ENCODE peak calls at places on chromosomes 7 and 10, in four cellular contexts. One of them, this sample, is unnamed.

GRCh38 chr10:115830260-115830970 is 442.6 kb downstream of the GFRA1 start:
- DNase-seq in ovary: no peak
- DNase-seq in breast epithelium: no peak
- DNase-seq in AG09319: no peak
- DNase-seq in this sample: no peak

GRCh38 chr10:52146766-52147165 is 167.3 kb upstream of the DKK1 start:
- DNase-seq in ovary: no peak
- DNase-seq in breast epithelium: no peak
- DNase-seq in AG09319: peak
- DNase-seq in this sample: no peak

GRCh38 chr7:44914992-44915607 is 29.8 kb upstream of the PURB start:
- DNase-seq in ovary: no peak
- DNase-seq in breast epithelium: no peak
- DNase-seq in AG09319: no peak
- DNase-seq in this sample: peak

GRCh38 chr10:14449293-14449815 is 118.6 kb upstream of the FRMD4A start:
- DNase-seq in ovary: no peak
- DNase-seq in breast epithelium: no peak
- DNase-seq in AG09319: no peak
- DNase-seq in this sample: no peak

GRCh38 chr10:69101451-69102095 is 13.7 kb downstream of the SRGN start:
- DNase-seq in ovary: no peak
- DNase-seq in breast epithelium: no peak
- DNase-seq in AG09319: no peak
- DNase-seq in this sample: no peak

GRCh38 chr10:35735412-35735811 is 93.3 kb upstream of the FZD8 start:
- DNase-seq in ovary: no peak
- DNase-seq in breast epithelium: no peak
- DNase-seq in AG09319: peak
- DNase-seq in this sample: no peak

GRCh38 chr10:69742928-69743602 is 58.6 kb upstream of the COL13A1 start:
- DNase-seq in ovary: no peak
- DNase-seq in breast epithelium: no peak
- DNase-seq in AG09319: no peak
- DNase-seq in this sample: no peak

GRCh38 chr7:101790566-101791293 is 26.7 kb upstream of the CUX1 start:
- DNase-seq in ovary: no peak
- DNase-seq in breast epithelium: no peak
- DNase-seq in AG09319: no peak
- DNase-seq in this sample: no peak

GRCh38 chr7:47635091-47636090 is 53.5 kb upstream of the TNS3 start:
- DNase-seq in ovary: peak
- DNase-seq in breast epithelium: peak
- DNase-seq in AG09319: no peak
- DNase-seq in this sample: no peak

GRCh38 chr7:116165717-116166116 is 44.6 kb upstream of the TES start:
- DNase-seq in ovary: no peak
- DNase-seq in breast epithelium: no peak
- DNase-seq in AG09319: no peak
- DNase-seq in this sample: peak

GRCh38 chr7:32569388-32570289 is 74.3 kb downstream of the AVL9 start:
- DNase-seq in ovary: no peak
- DNase-seq in breast epithelium: no peak
- DNase-seq in AG09319: no peak
- DNase-seq in this sample: no peak

GRCh38 chr7:87870471-87870870 is 5.7 kb downstream of the SLC25A40 start:
- DNase-seq in ovary: no peak
- DNase-seq in breast epithelium: no peak
- DNase-seq in AG09319: no peak
- DNase-seq in this sample: no peak

GRCh38 chr7:45080265-45080957 is 8.4 kb downstream of the NACAD start:
- DNase-seq in ovary: no peak
- DNase-seq in breast epithelium: peak
- DNase-seq in AG09319: no peak
- DNase-seq in this sample: no peak

GRCh38 chr10:43225787-43226153 is 41.1 kb downstream of the RASGEF1A start:
- DNase-seq in ovary: no peak
- DNase-seq in breast epithelium: peak
- DNase-seq in AG09319: no peak
- DNase-seq in this sample: no peak

GRCh38 chr10:119761106-119761505 is 35.3 kb downstream of the INPP5F start:
- DNase-seq in ovary: no peak
- DNase-seq in breast epithelium: no peak
- DNase-seq in AG09319: peak
- DNase-seq in this sample: no peak

GRCh38 chr10:29189272-29189671 is 99.6 kb upstream of the LYZL1 start:
- DNase-seq in ovary: no peak
- DNase-seq in breast epithelium: no peak
- DNase-seq in AG09319: peak
- DNase-seq in this sample: no peak

GRCh38 chr7:150383710-150384397 is 4.7 kb downstream of the ZNF775 start:
- DNase-seq in ovary: no peak
- DNase-seq in breast epithelium: no peak
- DNase-seq in AG09319: no peak
- DNase-seq in this sample: no peak

GRCh38 chr10:28180654-28181053 is 122.2 kb downstream of the MPP7 start:
- DNase-seq in ovary: no peak
- DNase-seq in breast epithelium: no peak
- DNase-seq in AG09319: no peak
- DNase-seq in this sample: no peak

GRCh38 chr10:110444009-110444347 is 53.7 kb upstream of the DUSP5 start:
- DNase-seq in ovary: no peak
- DNase-seq in breast epithelium: no peak
- DNase-seq in AG09319: no peak
- DNase-seq in this sample: no peak

GRCh38 chr10:65294329-65294728 is 1631.5 kb upstream of the LRRTM3 start:
- DNase-seq in ovary: no peak
- DNase-seq in breast epithelium: no peak
- DNase-seq in AG09319: no peak
- DNase-seq in this sample: no peak

GRCh38 chr10:86357041-86357440 is 9.6 kb downstream of the GRID1 start:
- DNase-seq in ovary: no peak
- DNase-seq in breast epithelium: no peak
- DNase-seq in AG09319: no peak
- DNase-seq in this sample: no peak

GRCh38 chr10:5199398-5199797 is 2.8 kb downstream of the AKR1C4 start:
- DNase-seq in ovary: no peak
- DNase-seq in breast epithelium: no peak
- DNase-seq in AG09319: no peak
- DNase-seq in this sample: no peak

GRCh38 chr10:69048103-69048502 is 39.8 kb upstream of the SRGN start:
- DNase-seq in ovary: no peak
- DNase-seq in breast epithelium: no peak
- DNase-seq in AG09319: no peak
- DNase-seq in this sample: no peak

GRCh38 chr10:9878429-9878828 is 1139.2 kb upstream of the CELF2 start:
- DNase-seq in ovary: no peak
- DNase-seq in breast epithelium: no peak
- DNase-seq in AG09319: no peak
- DNase-seq in this sample: no peak

GRCh38 chr7:12642539-12642938 is 44.9 kb upstream of the ARL4A start:
- DNase-seq in ovary: no peak
- DNase-seq in breast epithelium: no peak
- DNase-seq in AG09319: peak
- DNase-seq in this sample: no peak

GRCh38 chr7:12640299-12641096 is 46.9 kb upstream of the ARL4A start:
- DNase-seq in ovary: no peak
- DNase-seq in breast epithelium: no peak
- DNase-seq in AG09319: no peak
- DNase-seq in this sample: no peak

GRCh38 chr7:12641196-12641595 is 46.2 kb upstream of the ARL4A start:
- DNase-seq in ovary: no peak
- DNase-seq in breast epithelium: no peak
- DNase-seq in AG09319: no peak
- DNase-seq in this sample: no peak

GRCh38 chr7:12643644-12644043 is 43.8 kb upstream of the ARL4A start:
- DNase-seq in ovary: no peak
- DNase-seq in breast epithelium: no peak
- DNase-seq in AG09319: no peak
- DNase-seq in this sample: no peak

GRCh38 chr7:12643001-12643400 is 44.4 kb upstream of the ARL4A start:
- DNase-seq in ovary: no peak
- DNase-seq in breast epithelium: no peak
- DNase-seq in AG09319: peak
- DNase-seq in this sample: no peak
- TF ChIP-seq CTCF in ovary: no peak
- TF ChIP-seq CTCF in breast epithelium: no peak
- TF ChIP-seq CTCF in AG09319: no peak
- TF ChIP-seq CTCF in this sample: no peak

DNA sequence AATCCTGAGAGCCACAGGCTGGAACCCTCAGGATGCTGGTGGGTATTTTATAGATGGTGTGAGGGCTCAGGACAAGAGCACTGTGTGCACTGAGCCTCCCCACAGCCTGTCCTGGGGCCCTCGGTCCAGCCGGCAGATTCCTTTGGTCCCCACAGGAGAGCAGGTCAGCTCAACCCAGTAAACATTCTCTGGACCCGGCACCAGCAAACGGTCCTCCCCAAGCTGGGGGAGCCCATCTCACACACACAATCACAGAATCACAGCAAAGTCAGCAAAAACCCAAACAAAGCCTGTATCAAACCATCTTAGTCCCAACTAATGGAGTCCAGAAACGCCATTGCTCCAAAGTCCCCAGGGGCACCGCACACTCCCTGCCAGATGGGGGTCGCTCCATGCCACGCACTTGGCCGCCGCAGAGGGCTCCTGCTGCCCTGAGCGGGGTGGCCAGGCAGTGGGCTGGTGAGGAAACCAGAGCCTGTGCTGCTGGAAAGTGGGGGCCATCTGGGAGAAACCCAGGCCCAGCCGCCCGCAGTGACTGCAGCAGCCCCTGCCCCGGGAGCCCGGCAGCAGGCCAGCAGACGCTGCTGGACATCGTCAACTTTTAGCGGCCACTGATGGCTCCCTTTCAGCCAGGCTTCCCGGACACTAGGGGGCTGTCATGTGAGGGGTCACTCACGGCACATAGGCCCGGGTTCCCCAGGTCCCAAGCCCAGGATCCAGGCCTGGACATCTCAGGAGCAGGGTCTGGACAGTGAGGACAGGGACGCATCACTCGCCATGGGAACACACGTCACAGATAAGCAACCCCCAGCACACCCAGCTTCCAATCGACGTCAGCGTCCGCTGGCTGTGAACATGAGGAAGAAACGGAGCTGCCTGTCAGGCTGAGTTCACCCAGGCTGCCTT is 52.6 kb downstream of the DPYSL4 start:
- DNase-seq in ovary: no peak
- DNase-seq in breast epithelium: no peak
- DNase-seq in AG09319: no peak
- DNase-seq in this sample: no peak
- TF ChIP-seq CTCF in ovary: no peak
- TF ChIP-seq CTCF in breast epithelium: no peak
- TF ChIP-seq CTCF in AG09319: no peak
- TF ChIP-seq CTCF in this sample: no peak

GRCh38 chr10:74055383-74056065 is 57.6 kb downstream of the VCL start:
- DNase-seq in ovary: no peak
- DNase-seq in breast epithelium: no peak
- DNase-seq in AG09319: no peak
- DNase-seq in this sample: no peak

GRCh38 chr10:74058071-74058470 is 60.2 kb downstream of the VCL start:
- DNase-seq in ovary: no peak
- DNase-seq in breast epithelium: no peak
- DNase-seq in AG09319: no peak
- DNase-seq in this sample: no peak

GRCh38 chr10:74056081-74056818 is 58.3 kb downstream of the VCL start:
- DNase-seq in ovary: no peak
- DNase-seq in breast epithelium: no peak
- DNase-seq in AG09319: no peak
- DNase-seq in this sample: no peak

GRCh38 chr10:74063256-74063655 is 65.3 kb downstream of the VCL start:
- DNase-seq in ovary: no peak
- DNase-seq in breast epithelium: no peak
- DNase-seq in AG09319: no peak
- DNase-seq in this sample: no peak

GRCh38 chr10:74058658-74059057 is 60.7 kb downstream of the VCL start:
- DNase-seq in ovary: no peak
- DNase-seq in breast epithelium: no peak
- DNase-seq in AG09319: no peak
- DNase-seq in this sample: peak
- TF ChIP-seq CTCF in ovary: no peak
- TF ChIP-seq CTCF in breast epithelium: no peak
- TF ChIP-seq CTCF in AG09319: no peak
- TF ChIP-seq CTCF in this sample: peak

GRCh38 chr7:2524808-2525140 is 5.2 kb downstream of the LFNG start:
- DNase-seq in ovary: no peak
- DNase-seq in breast epithelium: no peak
- DNase-seq in AG09319: no peak
- DNase-seq in this sample: no peak

GRCh38 chr7:2526659-2527504 is 7.3 kb downstream of the LFNG start:
- DNase-seq in ovary: no peak
- DNase-seq in breast epithelium: no peak
- DNase-seq in AG09319: no peak
- DNase-seq in this sample: no peak

GRCh38 chr7:2525931-2526630 is 6.5 kb downstream of the LFNG start:
- DNase-seq in ovary: no peak
- DNase-seq in breast epithelium: no peak
- DNase-seq in AG09319: no peak
- DNase-seq in this sample: no peak

GRCh38 chr7:2523941-2524807 is 4.6 kb downstream of the LFNG start:
- DNase-seq in ovary: no peak
- DNase-seq in breast epithelium: peak
- DNase-seq in AG09319: no peak
- DNase-seq in this sample: no peak

GRCh38 chr7:2525161-2525930 is 5.8 kb downstream of the LFNG start:
- DNase-seq in ovary: no peak
- DNase-seq in breast epithelium: no peak
- DNase-seq in AG09319: no peak
- DNase-seq in this sample: no peak
- TF ChIP-seq CTCF in ovary: no peak
- TF ChIP-seq CTCF in breast epithelium: no peak
- TF ChIP-seq CTCF in AG09319: no peak
- TF ChIP-seq CTCF in this sample: no peak

This sample was measured in GM10248.